ENCODE peak calls at places on chromosomes 2 and 18, in ten cellular contexts. R, Q, N, Y, V, I, Z, B, U and C are unnamed samples.

GRCh38 chr2:30759481-30759880 is 47.8 kb downstream of the CAPN13 start:
- DNase-seq in V (no peak), N (no peak), I (no peak), Q (no peak), B (no peak), Y (no peak), U (no peak), R (peak), Z (no peak), C (no peak)

GRCh38 chr2:200177971-200178911 is 128.3 kb upstream of the SPATS2L start:
- DNase-seq in U (no peak), Z (peak), Y (no peak), N (peak), R (no peak), Q (no peak), B (no peak), V (no peak), I (no peak), C (no peak)

GRCh38 chr2:36737131-36737750 is 40.7 kb downstream of the VIT start:
- DNase-seq in Z (no peak), I (no peak), Q (no peak), B (no peak), N (no peak), V (no peak), R (no peak), U (no peak), Y (no peak), C (no peak)

GRCh38 chr2:85399183-85399455 is 11.0 kb downstream of the CAPG start:
- DNase-seq in U (no peak), R (peak), Q (no peak), V (no peak), Z (no peak), Y (no peak), N (no peak), I (no peak), B (no peak), C (no peak)

GRCh38 chr2:15269043-15269442 is 292.1 kb downstream of the NBAS start:
- DNase-seq in R (no peak), B (no peak), I (no peak), V (no peak), Z (no peak), N (no peak), Y (no peak), U (no peak), Q (no peak), C (no peak)

GRCh38 chr18:74748809-74749208 is 151.1 kb downstream of the ZNF407 start:
- DNase-seq in U (no peak), Q (peak), I (no peak), N (no peak), Z (no peak), R (no peak), B (no peak), Y (peak), V (no peak), C (no peak)

GRCh38 chr18:59056706-59057492 is 82.8 kb upstream of the SEC11C start:
- DNase-seq in U (peak), I (peak), V (no peak), B (no peak), Z (peak), N (peak), Y (peak), R (peak), Q (peak), C (peak)

GRCh38 chr2:24558781-24559540 is 67.9 kb downstream of the NCOA1 start:
- DNase-seq in V (no peak), R (no peak), U (no peak), Q (no peak), B (no peak), Y (no peak), I (no peak), N (no peak), Z (no peak), C (no peak)

GRCh38 chr2:234437642-234438321 is 59.1 kb downstream of the ARL4C start:
- DNase-seq in Q (no peak), N (no peak), B (no peak), V (no peak), Y (peak), U (no peak), R (no peak), I (no peak), Z (no peak), C (no peak)

GRCh38 chr2:94986392-94986963 is 39.0 kb upstream of the MAL start:
- DNase-seq in N (peak), Y (peak), Z (peak), U (peak), Q (peak), I (peak), R (no peak), B (peak), V (no peak), C (peak)

GRCh38 chr18:49135871-49136270 is 185.1 kb upstream of the SMAD7 start:
- DNase-seq in R (no peak), N (peak), Z (peak), Q (no peak), V (no peak), B (no peak), I (peak), Y (no peak), U (no peak), C (peak)

GRCh38 chr18:31581498-31582197 is 10.0 kb upstream of the TTR start:
- DNase-seq in Y (no peak), Z (peak), R (no peak), N (no peak), B (no peak), V (no peak), U (no peak), Q (no peak), I (no peak), C (no peak)

GRCh38 chr18:55997156-55997561 is 409.2 kb upstream of the TCF4 start:
- DNase-seq in Z (peak), U (no peak), I (peak), V (no peak), B (no peak), Q (no peak), R (no peak), N (no peak), Y (no peak), C (no peak)

GRCh38 chr2:63712748-63713147 is 124.0 kb downstream of the MDH1 start:
- DNase-seq in I (no peak), B (no peak), R (no peak), U (no peak), N (peak), Q (no peak), Y (peak), Z (peak), V (no peak), C (peak)

GRCh38 chr2:204453730-204454167 is 91.5 kb upstream of the PARD3B start:
- DNase-seq in V (no peak), Q (peak), B (peak), R (peak), N (peak), Y (peak), U (no peak), I (no peak), Z (peak), C (peak)

GRCh38 chr2:64525323-64525625 is 1.1 kb downstream of the AFTPH start:
- DNase-seq in Z (peak), B (no peak), Y (no peak), V (no peak), Q (no peak), N (peak), I (peak), R (no peak), U (peak), C (no peak)

GRCh38 chr2:235561450-235561849 is 67.6 kb downstream of the AGAP1 start:
- DNase-seq in Z (no peak), Y (peak), V (no peak), Q (no peak), U (no peak), R (no peak), B (no peak), N (no peak), I (no peak), C (no peak)

GRCh38 chr2:73749314-73749713 is 12.2 kb upstream of the TPRKB start:
- DNase-seq in Y (no peak), N (no peak), I (no peak), Q (no peak), R (no peak), V (no peak), B (no peak), Z (no peak), U (no peak), C (no peak)

GRCh38 chr2:85711578-85712060 is 17.5 kb downstream of the GNLY start:
- DNase-seq in U (no peak), Y (no peak), I (no peak), Q (no peak), R (no peak), Z (no peak), V (no peak), N (no peak), B (no peak), C (no peak)

GRCh38 chr2:199085201-199085750 is 372.5 kb downstream of the SATB2 start:
- DNase-seq in U (no peak), Z (peak), B (no peak), Y (no peak), V (no peak), N (peak), I (no peak), R (no peak), Q (no peak), C (no peak)

GRCh38 chr2:55138546-55139288 is 88.5 kb upstream of the RTN4 start:
- DNase-seq in Y (no peak), N (no peak), Z (no peak), R (no peak), I (no peak), V (no peak), Q (no peak), B (no peak), U (no peak), C (no peak)

GRCh38 chr2:222295368-222296041 is 3.3 kb downstream of the PAX3 start:
- DNase-seq in Q (no peak), B (no peak), U (no peak), Y (peak), R (no peak), V (no peak), I (no peak), Z (peak), N (peak), C (peak)

GRCh38 chr2:225781145-225781544 is 381.6 kb downstream of the NYAP2 start:
- DNase-seq in R (no peak), Y (no peak), V (no peak), Q (no peak), N (no peak), B (no peak), Z (no peak), U (no peak), I (no peak), C (no peak)

GRCh38 chr2:225787497-225787896 is 388.0 kb downstream of the NYAP2 start:
- DNase-seq in Y (no peak), I (no peak), U (no peak), Z (no peak), Q (no peak), N (no peak), B (no peak), R (no peak), V (no peak), C (no peak)

GRCh38 chr2:225779829-225780228 is 380.3 kb downstream of the NYAP2 start:
- DNase-seq in U (no peak), Q (no peak), Y (no peak), R (no peak), Z (no peak), V (no peak), N (no peak), B (no peak), I (no peak), C (no peak)

DNA sequence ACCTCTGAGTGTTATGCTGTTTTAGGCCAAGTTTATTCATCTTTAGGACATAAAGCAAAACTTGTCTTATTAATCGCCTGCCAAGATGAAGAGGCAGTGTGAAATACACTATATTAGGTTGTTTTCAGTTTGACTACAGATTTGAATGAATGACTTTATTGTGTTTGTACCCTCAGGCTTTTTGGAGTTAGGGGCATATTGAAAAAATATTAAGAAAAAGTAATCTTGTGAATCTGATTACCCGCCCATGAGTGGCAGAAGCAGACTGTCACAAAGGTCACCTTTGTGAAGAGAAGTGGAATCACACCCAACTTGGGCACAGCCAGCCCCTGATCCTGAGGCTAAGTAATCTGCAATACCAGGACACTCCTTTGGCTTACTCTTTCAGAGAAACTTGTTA is 382.5 kb downstream of the NYAP2 start:
- DNase-seq in U (no peak), I (no peak), Y (no peak), R (no peak), Q (no peak), V (no peak), B (no peak), Z (no peak), N (no peak), C (no peak)
- TF ChIP-seq CTCF in U (no peak), I (no peak), Y (no peak), R (no peak), Q (no peak), V (no peak), B (no peak), Z (no peak), N (no peak), C (no peak)

GRCh38 chr2:27494944-27495554 is at the start of gene FNDC4:
- DNase-seq in I (no peak), V (no peak), B (peak), U (peak), Y (peak), N (peak), Z (peak), Q (peak), R (no peak), C (no peak)

GRCh38 chr2:27495840-27496356 is 741 bp upstream of the GCKR start:
- DNase-seq in I (no peak), Y (no peak), B (no peak), N (no peak), V (no peak), Z (no peak), Q (no peak), R (no peak), U (no peak), C (no peak)

GRCh38 chr2:27493948-27494283 is 1.1 kb downstream of the FNDC4 start:
- DNase-seq in U (no peak), I (no peak), Z (no peak), Q (no peak), N (no peak), V (no peak), Y (no peak), B (no peak), R (no peak), C (no peak)

GRCh38 chr2:27492557-27492956 is 2.4 kb downstream of the FNDC4 start:
- DNase-seq in Q (no peak), B (no peak), Y (no peak), I (no peak), V (no peak), U (no peak), N (no peak), Z (no peak), R (no peak), C (no peak)

GRCh38 chr2:27494284-27494943 is 586 bp downstream of the FNDC4 start:
- DNase-seq in Z (peak), I (no peak), Y (peak), U (no peak), R (no peak), B (no peak), N (peak), V (no peak), Q (no peak), C (no peak)
- TF ChIP-seq CTCF in Z (no peak), I (no peak), Y (no peak), U (no peak), R (no peak), B (no peak), N (no peak), V (no peak), Q (no peak), C (peak)

GRCh38 chr2:45836740-45837139 is 185.3 kb downstream of the PRKCE start:
- DNase-seq in Q (no peak), N (no peak), V (no peak), Z (no peak), R (no peak), I (peak), B (no peak), Y (no peak), U (no peak), C (no peak)
- TF ChIP-seq CTCF in Q (no peak), N (no peak), V (no peak), Z (no peak), R (no peak), I (no peak), B (no peak), Y (no peak), U (no peak), C (no peak)

GRCh38 chr2:152115952-152116351 is 17.1 kb upstream of the CACNB4 start:
- DNase-seq in N (no peak), R (no peak), Q (no peak), I (no peak), Z (no peak), U (no peak), Y (no peak), B (no peak), V (no peak), C (no peak)
- TF ChIP-seq CTCF in N (no peak), R (peak), Q (no peak), I (no peak), Z (no peak), U (no peak), Y (peak), B (peak), V (no peak), C (peak)